ENCODE peak calls at places on chromosomes 11 and 22, in eight cellular contexts. F is GM23338, P is body of pancreas, C is lung, T is HAP-1, W is mucosa of descending colon, X is HepG2, D is left ventricle myocardium inferior. H is an unnamed sample.

GRCh38 chr22:25795437-25795836 is 53.4 kb downstream of the MYO18B start:
- DNase-seq in F (no peak), C (no peak), P (no peak), X (no peak), D (no peak), W (no peak), T (no peak), H (no peak)

GRCh38 chr22:40026641-40027040 is 31.9 kb downstream of the FAM83F start:
- DNase-seq in X (no peak), P (no peak), C (no peak), F (no peak), D (no peak), W (no peak), T (no peak), H (peak; percentile 30)

GRCh38 chr11:88100161-88100560 is 75.1 kb downstream of the RAB38 start:
- DNase-seq in P (no peak), F (no peak), D (no peak), T (no peak), X (no peak), C (no peak), W (no peak), H (no peak)

GRCh38 chr22:30877662-30878515 is 90.7 kb downstream of the MORC2 start:
- DNase-seq in X (no peak), F (no peak), T (no peak), P (no peak), W (peak; percentile 9), C (no peak), D (no peak), H (no peak)

GRCh38 chr11:110908401-110909106 is 196.3 kb upstream of the ARHGAP20 start:
- DNase-seq in W (no peak), P (no peak), X (no peak), C (no peak), T (no peak), D (no peak), F (no peak), H (no peak)

GRCh38 chr11:94595061-94595460 is 27.9 kb downstream of the PIWIL4 start:
- DNase-seq in F (no peak), C (no peak), T (no peak), W (no peak), X (no peak), P (no peak), D (no peak), H (no peak)

GRCh38 chr22:38221407-38221806 is 19.6 kb downstream of the MAFF start:
- DNase-seq in C (no peak), D (no peak), F (no peak), W (no peak), T (no peak), X (no peak), P (no peak), H (no peak)

GRCh38 chr22:38963872-38964271 is 6.5 kb downstream of the APOBEC3A start:
- DNase-seq in W (peak; percentile 89), D (no peak), F (no peak), X (peak; percentile 68), T (no peak), P (peak; percentile 62), C (no peak), H (peak; percentile 91)

GRCh38 chr22:18156878-18157713 is 7.1 kb downstream of the USP18 start:
- DNase-seq in T (peak; percentile 48), C (peak; percentile 42), P (peak; percentile 44), X (peak; percentile 64), F (peak; percentile 95), D (peak; percentile 56), W (peak; percentile 79), H (peak; percentile 81)

GRCh38 chr22:18154821-18155390 is 4.9 kb downstream of the USP18 start:
- DNase-seq in D (no peak), F (no peak), X (no peak), P (no peak), C (no peak), T (no peak), W (no peak), H (no peak)

GRCh38 chr22:18152519-18152918 is 2.5 kb downstream of the USP18 start:
- DNase-seq in W (no peak), C (no peak), P (no peak), F (no peak), D (no peak), T (no peak), X (no peak), H (no peak)

DNA sequence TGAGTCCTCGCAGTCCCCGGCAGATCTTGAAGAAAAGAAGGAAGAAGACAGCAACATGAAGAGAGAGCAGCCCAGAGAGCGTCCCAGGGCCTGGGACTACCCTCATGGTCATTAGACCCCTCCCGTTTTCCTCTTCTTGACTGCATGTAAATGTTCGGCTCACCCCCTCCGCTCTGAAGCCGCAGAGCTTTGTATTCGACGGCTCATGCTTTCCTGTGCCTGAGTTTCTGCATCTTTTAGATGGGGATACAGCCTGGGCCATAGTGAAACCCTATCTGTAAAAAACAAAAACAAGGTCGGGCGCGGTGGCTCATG is 7.7 kb downstream of the USP18 start:
- DNase-seq in P (no peak), F (peak; percentile 62), T (no peak), W (no peak), D (no peak), X (no peak), C (no peak), H (no peak)
- H3K4me1 ChIP-seq in P (no peaks in the 10 kb centered on the region), F (peaks cover 11% of the 10 kb centered on the region), T (no peaks in the 10 kb centered on the region), W (peaks cover 5% of the 10 kb centered on the region), D (peaks cover 9% of the 10 kb centered on the region), X (peaks cover 5% of the 10 kb centered on the region), C (no peaks in the 10 kb centered on the region), H (no peaks in the 10 kb centered on the region)

GRCh38 chr11:69301033-69301490 is 7.1 kb downstream of the MYEOV start:
- DNase-seq in C (no peak), F (no peak), W (peak; percentile 23), D (no peak), P (no peak), X (no peak), T (no peak), H (no peak)
- H3K4me1 ChIP-seq in C (peaks cover 4% of the 10 kb centered on the region), F (no peaks in the 10 kb centered on the region), W (peaks cover 41% of the 10 kb centered on the region), D (peaks cover 59% of the 10 kb centered on the region), P (peaks cover 37% of the 10 kb centered on the region), X (peaks cover 44% of the 10 kb centered on the region), T (no peaks in the 10 kb centered on the region), H (peaks cover 28% of the 10 kb centered on the region)

GRCh38 chr11:75349540-75350116 is 1.8 kb downstream of the ARRB1 start:
- DNase-seq in D (no peak), W (peak; percentile 61), C (peak; percentile 43), X (no peak), P (no peak), F (no peak), T (no peak), H (peak; percentile 63)

GRCh38 chr11:75351541-75352416 is at the start of gene ARRB1:
- DNase-seq in X (peak; percentile 90), C (no peak), T (peak; percentile 18), W (peak; percentile 89), F (peak; percentile 82), D (peak; percentile 77), P (peak; percentile 74), H (peak; percentile 34)

GRCh38 chr11:75350743-75351540 is 519 bp downstream of the ARRB1 start:
- DNase-seq in D (peak; percentile 59), C (peak; percentile 61), P (peak; percentile 76), W (peak; percentile 77), F (peak; percentile 74), X (no peak), T (no peak), H (peak; percentile 34)

GRCh38 chr11:75347781-75348613 is 3.5 kb downstream of the ARRB1 start:
- DNase-seq in D (no peak), P (no peak), T (peak; percentile 59), C (no peak), F (no peak), W (peak; percentile 53), X (peak; percentile 64), H (peak; percentile 49)

GRCh38 chr11:75350122-75350742 is 1.2 kb downstream of the ARRB1 start:
- DNase-seq in W (no peak), P (no peak), T (no peak), X (no peak), F (no peak), C (no peak), D (no peak), H (no peak)
- H3K4me1 ChIP-seq in W (peaks cover 52% of the 10 kb centered on the region), P (peaks cover 58% of the 10 kb centered on the region), T (peaks cover 20% of the 10 kb centered on the region), X (peaks cover 69% of the 10 kb centered on the region), F (peaks cover 32% of the 10 kb centered on the region), C (peaks cover 6% of the 10 kb centered on the region), D (peaks cover 72% of the 10 kb centered on the region), H (peaks cover 7% of the 10 kb centered on the region)

GRCh38 chr11:125402436-125402835 is 93.6 kb downstream of the FEZ1 start:
- DNase-seq in T (no peak), D (no peak), W (no peak), X (no peak), C (no peak), F (no peak), P (no peak), H (no peak)
- H3K4me1 ChIP-seq in T (no peaks in the 10 kb centered on the region), D (peaks cover 19% of the 10 kb centered on the region), W (no peaks in the 10 kb centered on the region), X (no peaks in the 10 kb centered on the region), C (no peaks in the 10 kb centered on the region), F (peaks cover 30% of the 10 kb centered on the region), P (peaks cover 7% of the 10 kb centered on the region), H (no peaks in the 10 kb centered on the region)

DNA sequence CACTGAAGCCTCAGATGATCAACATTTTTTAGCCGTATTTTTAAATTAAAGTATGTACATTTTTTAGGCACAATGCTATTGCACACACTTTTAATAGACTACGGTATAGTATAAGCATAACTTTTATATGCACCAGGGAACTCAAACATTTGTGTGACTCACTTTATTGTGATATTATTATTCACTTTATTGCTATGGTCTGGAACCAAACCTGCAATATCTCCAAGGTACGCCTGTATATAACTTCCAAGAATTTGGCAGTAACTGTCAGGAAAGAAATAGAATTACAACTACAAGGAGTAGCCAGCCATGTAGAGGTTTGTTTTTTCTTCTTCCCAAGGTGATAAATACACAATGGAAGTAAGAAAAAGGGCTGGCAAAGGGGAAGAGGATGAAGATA is 62.3 kb downstream of the PRR5L start:
- DNase-seq in C (no peak), F (no peak), W (no peak), P (no peak), D (no peak), X (no peak), T (no peak), H (no peak)
- H3K4me1 ChIP-seq in C (no peaks in the 10 kb centered on the region), F (peaks cover 3% of the 10 kb centered on the region), W (peaks cover 39% of the 10 kb centered on the region), P (no peaks in the 10 kb centered on the region), D (no peaks in the 10 kb centered on the region), X (no peaks in the 10 kb centered on the region), T (peaks cover 12% of the 10 kb centered on the region), H (no peaks in the 10 kb centered on the region)

GRCh38 chr11:90532125-90532524 is 309.3 kb upstream of the CHORDC1 start:
- DNase-seq in F (peak; percentile 4), D (no peak), T (no peak), X (no peak), P (no peak), C (no peak), W (no peak), H (no peak)
- H3K4me1 ChIP-seq in F (peaks cover 9% of the 10 kb centered on the region), D (no peaks in the 10 kb centered on the region), T (no peaks in the 10 kb centered on the region), X (no peaks in the 10 kb centered on the region), P (no peaks in the 10 kb centered on the region), C (no peaks in the 10 kb centered on the region), W (no peaks in the 10 kb centered on the region), H (no peaks in the 10 kb centered on the region)

DNA sequence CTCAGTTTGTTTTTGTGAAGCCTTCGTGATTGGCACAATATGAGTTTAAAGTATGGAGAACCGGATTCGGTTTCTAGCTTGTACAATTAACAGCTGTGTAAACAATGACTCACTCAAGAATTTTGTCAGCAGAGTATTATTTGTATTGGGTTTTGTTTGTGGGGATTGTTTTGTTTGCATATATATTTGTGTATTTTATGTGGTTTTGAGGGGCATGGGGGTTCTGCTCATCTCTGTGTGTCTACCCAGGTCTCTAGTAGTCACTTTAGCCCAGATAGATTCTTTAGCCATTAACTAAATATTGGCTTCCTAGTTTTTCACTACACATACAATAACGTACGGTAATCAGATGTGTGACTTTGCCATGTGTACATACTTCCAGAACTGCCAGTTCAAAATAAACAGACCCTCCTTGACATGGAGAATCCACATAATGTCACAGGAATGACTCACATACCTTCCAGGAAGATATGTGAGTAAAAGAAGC is 7.5 kb upstream of the MS4A7 start:
- DNase-seq in X (peak; percentile 27), D (no peak), W (no peak), F (no peak), P (no peak), T (no peak), C (no peak), H (no peak)
- H3K4me1 ChIP-seq in X (peaks cover 11% of the 10 kb centered on the region), D (no peaks in the 10 kb centered on the region), W (no peaks in the 10 kb centered on the region), F (peaks cover 5% of the 10 kb centered on the region), P (peaks cover 24% of the 10 kb centered on the region), T (no peaks in the 10 kb centered on the region), C (no peaks in the 10 kb centered on the region), H (no peaks in the 10 kb centered on the region)

H was measured in Peyer's patch.